ENCODE peak calls at places on chromosomes 5 and 9, in four cellular contexts. H is AG04449, N is dorsolateral prefrontal cortex, G is mucosa of descending colon. D is an unnamed sample.
A peak's percentile ranks its signal among the peaks of the same experiment; 100 is the strongest.

GRCh38 chr5:157050050-157050449 is 8.9 kb downstream of the HAVCR1 start:
- DNase-seq in H (no peak), N (no peak), G (no peak), D (no peak)

GRCh38 chr5:137594717-137595116 is 95.6 kb upstream of the SPOCK1 start:
- DNase-seq in H (no peak), N (no peak), G (no peak), D (no peak)

GRCh38 chr5:111266491-111266890 is 42.3 kb downstream of the CAMK4 start:
- DNase-seq in H (no peak), N (no peak), G (no peak), D (no peak)

GRCh38 chr5:63928451-63928850 is 33.8 kb downstream of the HTR1A start:
- DNase-seq in H (no peak), N (no peak), G (no peak), D (no peak)

GRCh38 chr5:130578354-130578753 is 586.7 kb downstream of the HINT1 start:
- DNase-seq in H (no peak), N (no peak), G (no peak), D (no peak)

GRCh38 chr5:52579391-52579790 is 208.3 kb upstream of the ITGA1 start:
- DNase-seq in H (no peak), N (no peak), G (no peak), D (no peak)

GRCh38 chr5:93236807-93237421 is 344.1 kb downstream of the NR2F1-AS1 start:
- DNase-seq in H (no peak), N (no peak), G (no peak), D (no peak)

GRCh38 chr9:35685506-35685905 is 4.2 kb downstream of the TPM2 start:
- DNase-seq in H (no peak), N (no peak), G (peak; percentile 47), D (no peak)

GRCh38 chr5:155700333-155700732 is 626.6 kb upstream of the SGCD start:
- DNase-seq in H (no peak), N (no peak), G (no peak), D (no peak)

GRCh38 chr9:134065720-134066419 is 2.0 kb downstream of the BRD3 start:
- DNase-seq in H (no peak), N (no peak), G (peak; percentile 80), D (peak; percentile 17)

GRCh38 chr9:126055386-126055785 is 271.2 kb upstream of the MVB12B start:
- DNase-seq in H (peak; percentile 5), N (no peak), G (no peak), D (no peak)

GRCh38 chr9:136488247-136489214 is 5.7 kb upstream of the SEC16A start:
- DNase-seq in H (no peak), N (peak; percentile 77), G (peak; percentile 76), D (peak; percentile 79)

GRCh38 chr9:103126494-103126893 is 131.4 kb downstream of the CYLC2 start:
- DNase-seq in H (no peak), N (no peak), G (no peak), D (no peak)

GRCh38 chr5:142175039-142175438 is 66.5 kb downstream of the NDFIP1 start:
- DNase-seq in H (no peak), N (no peak), G (no peak), D (no peak)

GRCh38 chr5:14110680-14111079 is 32.5 kb upstream of the TRIO start:
- DNase-seq in H (peak; percentile 87), N (no peak), G (no peak), D (no peak)

GRCh38 chr5:178605788-178606187 is 15.6 kb upstream of the COL23A1 start:
- DNase-seq in H (no peak), N (no peak), G (no peak), D (no peak)

GRCh38 chr5:73233461-73234151 is 60.6 kb downstream of the TMEM174 start:
- DNase-seq in H (no peak), N (no peak), G (no peak), D (peak; percentile 58)
- TF ChIP-seq CTCF in H (peak; percentile 34), N (peak; percentile 11), G (no peak), D (no peak)

DNA sequence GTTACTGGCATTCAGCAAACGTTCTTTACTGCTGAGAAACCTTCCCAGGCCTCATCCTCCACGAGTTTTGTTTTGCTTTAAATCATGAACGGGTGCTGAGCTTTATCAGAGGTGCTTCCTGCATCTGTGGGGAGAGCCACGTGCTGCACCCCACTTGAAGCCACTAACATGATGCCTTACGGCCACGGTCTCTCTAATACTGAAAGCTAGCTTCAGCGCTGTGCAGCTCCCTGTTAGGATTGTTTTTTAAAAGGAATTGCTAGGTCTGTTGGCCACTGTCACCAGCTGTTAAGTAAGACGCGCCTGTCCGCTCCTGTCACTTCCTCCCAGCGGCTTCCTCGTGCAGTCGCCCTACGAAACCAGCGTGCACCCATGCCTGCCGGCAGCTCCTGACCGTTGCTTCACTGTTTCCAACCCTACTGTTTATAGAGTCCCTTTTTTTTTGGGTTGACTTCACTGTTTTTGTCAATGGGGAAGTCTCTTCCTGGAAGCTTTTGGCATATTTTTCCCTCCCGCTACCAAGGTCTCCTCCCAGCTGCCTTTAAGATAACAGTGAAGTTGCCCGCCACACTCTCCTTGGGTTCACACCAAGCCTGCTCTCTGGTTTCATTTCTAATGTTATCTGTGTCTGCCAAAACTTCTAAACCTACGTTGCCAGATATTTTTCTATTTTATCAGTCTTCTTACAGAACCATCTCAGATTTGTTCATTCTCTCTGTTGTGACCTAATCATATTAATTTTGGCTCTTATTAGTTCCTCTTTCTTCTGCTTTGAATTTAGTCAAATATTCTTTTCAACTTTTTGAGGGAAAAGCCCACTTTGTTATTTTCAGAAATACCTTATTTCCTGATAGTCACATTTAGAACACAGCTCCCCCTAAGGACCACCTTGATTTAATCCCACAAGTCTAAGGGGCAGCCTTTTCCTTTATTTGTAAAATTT is 20.2 kb downstream of the LPCAT1 start:
- DNase-seq in H (no peak), N (no peak), G (peak; percentile 83), D (no peak)
- TF ChIP-seq CTCF in H (no peak), N (no peak), G (no peak), D (no peak)

GRCh38 chr9:117245225-117245624 is 169.6 kb downstream of the ASTN2 start:
- DNase-seq in H (no peak), N (no peak), G (no peak), D (no peak)

GRCh38 chr9:117234178-117234577 is 180.7 kb downstream of the ASTN2 start:
- DNase-seq in H (no peak), N (no peak), G (no peak), D (peak; percentile 51)

DNA sequence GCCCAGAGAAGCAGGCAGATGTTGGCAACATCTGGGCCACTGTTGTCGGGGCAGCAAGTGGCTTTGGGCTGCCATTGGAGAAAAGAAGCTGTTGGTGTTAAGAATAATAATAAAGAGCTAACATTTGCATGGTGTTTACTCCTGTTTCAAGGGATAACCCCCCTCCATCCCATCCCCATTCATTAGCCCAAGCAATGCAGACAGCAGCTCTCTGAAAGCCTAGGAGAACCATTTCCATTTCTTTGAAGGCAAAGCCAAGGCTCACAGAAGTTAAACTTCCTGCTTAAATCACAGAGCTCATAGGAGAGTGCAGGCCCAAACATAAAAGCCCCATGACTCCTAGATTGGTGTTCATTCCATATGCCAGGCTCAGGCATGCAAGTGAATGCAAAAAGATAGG is 175.4 kb downstream of the ASTN2 start:
- DNase-seq in H (no peak), N (no peak), G (no peak), D (no peak)
- TF ChIP-seq CTCF in H (no peak), N (no peak), G (no peak), D (no peak)

GRCh38 chr5:56951131-56951945 is 585 bp downstream of the MIER3 start:
- DNase-seq in H (no peak), N (no peak), G (peak; percentile 69), D (peak; percentile 89)
- TF ChIP-seq CTCF in H (no peak), N (no peak), G (no peak), D (no peak)

DNA sequence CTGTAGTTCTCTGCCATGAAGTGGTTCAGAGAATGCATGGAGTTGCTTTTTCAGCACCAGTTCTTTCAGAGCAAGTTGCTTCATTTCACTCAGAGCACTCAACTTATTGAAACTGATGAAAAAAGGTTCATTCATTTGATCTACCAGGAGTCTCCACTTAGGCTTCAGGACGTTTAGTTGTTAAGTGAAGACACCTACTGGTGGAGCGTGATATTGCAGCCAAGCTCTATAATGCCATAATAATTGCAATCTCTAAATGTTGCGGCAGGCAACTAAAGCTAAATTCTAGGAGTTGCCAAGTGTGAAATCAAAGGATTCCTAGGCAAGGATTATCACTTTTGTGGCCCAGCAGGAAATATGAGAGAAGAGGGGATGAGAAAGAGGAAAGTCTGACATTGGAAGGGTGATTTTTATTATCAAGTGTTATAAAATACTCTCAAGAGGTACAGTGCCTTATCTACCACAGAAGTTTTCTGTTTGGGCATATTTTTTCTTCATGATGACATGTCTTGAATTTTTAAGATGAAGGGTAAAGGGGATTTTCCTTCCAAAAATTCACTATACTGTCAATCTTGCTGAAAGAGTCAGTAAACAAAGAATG is 83.6 kb downstream of the SH3PXD2B start:
- DNase-seq in H (no peak), N (no peak), G (no peak), D (peak; percentile 45)
- TF ChIP-seq CTCF in H (peak; percentile 34), N (peak; percentile 45), G (peak; percentile 43), D (peak; percentile 82)

D was measured in glutamatergic neuron.